ENCODE peak calls at places on chromosomes 4 and X, in seven cellular contexts. A, B, N, E, X, H and Z are unnamed samples. For H3K36me3, the result is how much of the 10 kb centered on the place peaks cover.

GRCh38 chr4:7121861-7122653 is 54.2 kb upstream of the GRPEL1 start:
- DNase-seq in E (no peak), A (no peak), X (no peak), B (no peak), N (no peak), H (no peak), Z (no peak)

GRCh38 chr4:124943145-124943889 is 230.8 kb upstream of the ANKRD50 start:
- DNase-seq in X (peak), E (peak), B (no peak), H (no peak), N (no peak), A (no peak), Z (no peak)

GRCh38 chr4:39932776-39933402 is 44.8 kb downstream of the PDS5A start:
- DNase-seq in H (no peak), X (no peak), E (no peak), N (no peak), B (no peak), A (no peak), Z (no peak)

GRCh38 chrX:68249401-68249831 is 183.9 kb downstream of the OPHN1 start:
- DNase-seq in B (no peak), A (no peak), H (peak), X (no peak), E (no peak), N (no peak), Z (no peak)

GRCh38 chrX:23372220-23372902 is 37.7 kb downstream of the PTCHD1 start:
- DNase-seq in B (no peak), X (no peak), A (no peak), E (no peak), N (no peak), H (no peak), Z (no peak)

GRCh38 chr4:145735330-145735638 is 55.3 kb downstream of the C4orf51 start:
- DNase-seq in A (no peak), E (peak), X (peak), B (no peak), H (no peak), N (peak), Z (peak)

GRCh38 chr4:151694819-151695730 is 65.7 kb downstream of the GATB start:
- DNase-seq in X (no peak), H (no peak), E (peak), A (no peak), N (no peak), B (no peak), Z (no peak)

GRCh38 chr4:172654482-172654881 is 514.1 kb upstream of the GALNT7 start:
- DNase-seq in N (no peak), E (no peak), B (no peak), H (no peak), A (no peak), X (no peak), Z (peak)

GRCh38 chr4:168848977-168849687 is 160.9 kb downstream of the CBR4 start:
- DNase-seq in H (no peak), E (no peak), X (peak), A (no peak), N (peak), B (no peak), Z (no peak)

GRCh38 chrX:38374431-38374830 is 22.0 kb downstream of the OTC start:
- DNase-seq in H (no peak), E (no peak), A (no peak), B (no peak), N (no peak), X (no peak), Z (no peak)

GRCh38 chr4:146957252-146957651 is 11.6 kb upstream of the TTC29 start:
- DNase-seq in X (peak), N (no peak), B (no peak), H (no peak), A (no peak), E (peak), Z (peak)

GRCh38 chr4:92232566-92232965 is 71.2 kb upstream of the GRID2 start:
- DNase-seq in N (no peak), A (no peak), B (no peak), X (peak), E (peak), H (no peak), Z (no peak)

GRCh38 chrX:101219116-101219839 is at the start of gene DRP2:
- DNase-seq in A (no peak), X (peak), E (peak), N (no peak), B (no peak), H (no peak), Z (no peak)

GRCh38 chr4:75916091-75916661 is 13.9 kb upstream of the PPEF2 start:
- DNase-seq in H (peak), A (no peak), B (no peak), N (peak), X (peak), E (peak), Z (peak)

GRCh38 chr4:165502919-165503907 is 124.4 kb downstream of the CPE start:
- DNase-seq in N (no peak), B (no peak), X (peak), E (peak), H (no peak), A (no peak), Z (no peak)

GRCh38 chr4:56628592-56628991 is 52.5 kb downstream of the HOPX start:
- DNase-seq in N (no peak), H (no peak), X (no peak), E (no peak), A (no peak), B (no peak), Z (no peak)

GRCh38 chr4:140012688-140013087 is 141.3 kb downstream of the MAML3 start:
- DNase-seq in B (peak), X (peak), N (peak), A (no peak), E (peak), H (peak), Z (peak)

GRCh38 chr4:157291071-157291470 is 70.5 kb downstream of the GRIA2 start:
- DNase-seq in N (peak), H (no peak), E (no peak), X (peak), A (no peak), B (no peak), Z (no peak)

GRCh38 chr4:112253382-112254000 is 21.9 kb downstream of the AP1AR start:
- DNase-seq in N (peak), E (no peak), H (no peak), X (no peak), A (no peak), B (no peak), Z (no peak)

GRCh38 chr4:73589887-73590801 is 30.1 kb downstream of the RASSF6 start:
- DNase-seq in X (no peak), E (peak), H (no peak), A (no peak), N (no peak), B (no peak), Z (no peak)

GRCh38 chrX:148043456-148043855 is 62.3 kb downstream of the FMR1NB start:
- DNase-seq in N (no peak), X (peak), E (peak), A (no peak), B (no peak), H (no peak), Z (peak)

GRCh38 chr4:37567781-37568180 is 118.4 kb downstream of the RELL1 start:
- DNase-seq in E (peak), H (no peak), B (no peak), A (no peak), X (no peak), N (no peak), Z (no peak)

GRCh38 chrX:151098996-151099395 is 77.4 kb upstream of the GPR50 start:
- DNase-seq in E (no peak), B (no peak), N (no peak), X (no peak), A (no peak), H (no peak), Z (no peak)

DNA sequence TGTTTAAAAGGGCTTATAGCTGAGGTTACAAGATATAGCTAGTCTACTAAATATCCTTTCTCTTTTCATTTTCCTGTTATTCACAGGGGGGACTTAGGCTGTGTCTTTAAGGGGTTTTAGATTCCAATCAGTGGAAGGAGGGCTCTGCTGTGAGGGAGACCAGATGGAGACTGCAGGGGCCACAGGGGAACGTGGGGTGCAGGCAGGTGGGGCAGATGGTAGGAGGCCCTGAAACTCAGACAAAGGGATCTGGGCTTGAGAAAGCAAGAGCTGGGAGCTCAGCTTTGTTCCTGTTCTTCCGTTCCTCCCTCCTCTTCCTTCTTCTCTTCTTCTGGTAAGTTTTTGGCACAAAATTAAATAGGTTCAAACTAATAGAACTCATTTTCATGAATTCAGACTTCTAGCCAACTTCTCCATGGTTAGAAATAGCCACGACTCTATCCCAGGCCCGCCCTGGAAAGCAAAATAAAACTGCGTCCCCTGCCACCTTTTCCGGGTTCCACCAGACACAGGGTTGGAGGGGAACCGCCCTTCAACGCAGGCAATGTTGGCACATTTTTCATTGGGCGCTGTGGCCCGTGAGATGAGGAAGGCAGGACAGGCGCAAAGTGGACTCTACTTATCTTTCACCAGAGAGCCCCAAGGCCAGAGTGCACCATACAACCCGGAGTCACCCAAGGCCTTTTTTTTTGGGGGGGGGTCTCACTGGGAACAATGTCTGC is 3.5 kb upstream of the TMSB4X start:
- DNase-seq in E (no peak), H (peak), N (no peak), A (no peak), B (peak), X (no peak), Z (no peak)
- H3K4me3 ChIP-seq in E (no peak), H (no peak), N (no peak), A (peak), B (no peak), X (no peak), Z (no peak)

GRCh38 chrX:154359362-154360154 is 14.9 kb downstream of the FLNA start:
- DNase-seq in H (no peak), A (no peak), X (no peak), N (no peak), B (no peak), E (no peak), Z (no peak)
- H3K36me3 ChIP-seq in H (under half), A (half or more), X (under half), N (under half), B (half or more), E (half or more), Z (under half)

DNA sequence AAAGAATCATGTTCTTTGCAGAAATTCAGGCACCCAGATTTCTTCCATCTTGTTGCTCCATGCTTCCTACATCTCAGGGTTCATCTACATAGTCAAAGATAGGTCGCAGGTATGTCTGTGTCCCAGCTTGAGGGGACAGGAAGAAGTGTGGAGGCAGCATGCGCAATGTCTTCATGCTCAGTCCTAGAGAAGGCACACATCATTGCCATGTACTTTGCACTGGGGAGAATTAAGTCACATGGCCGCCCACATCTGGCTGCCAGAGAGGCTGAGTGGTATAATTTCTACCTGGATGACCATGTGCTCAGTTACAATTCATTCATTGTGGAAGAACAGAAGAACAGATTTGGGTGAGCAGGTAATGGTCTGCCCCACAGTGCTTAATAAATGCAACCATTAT is 54.1 kb downstream of the GAB1 start:
- DNase-seq in A (no peak), B (no peak), X (no peak), E (no peak), H (no peak), N (no peak), Z (no peak)
- H3K4me3 ChIP-seq in A (no peak), B (no peak), X (no peak), E (no peak), H (no peak), N (peak), Z (no peak)

GRCh38 chr4:122555216-122555615 is 65.7 kb downstream of the IL21 start:
- DNase-seq in H (no peak), B (no peak), X (no peak), A (no peak), E (no peak), N (no peak), Z (no peak)

GRCh38 chr4:122552898-122553297 is 68.0 kb downstream of the IL21 start:
- DNase-seq in H (no peak), E (peak), N (no peak), X (no peak), A (no peak), B (no peak), Z (no peak)

GRCh38 chr4:122548886-122549630 is 71.8 kb downstream of the IL21 start:
- DNase-seq in E (no peak), B (no peak), X (no peak), H (no peak), A (no peak), N (peak), Z (no peak)

GRCh38 chr4:122548452-122548851 is 72.4 kb downstream of the IL21 start:
- DNase-seq in H (no peak), A (no peak), N (no peak), E (peak), X (no peak), B (no peak), Z (no peak)

DNA sequence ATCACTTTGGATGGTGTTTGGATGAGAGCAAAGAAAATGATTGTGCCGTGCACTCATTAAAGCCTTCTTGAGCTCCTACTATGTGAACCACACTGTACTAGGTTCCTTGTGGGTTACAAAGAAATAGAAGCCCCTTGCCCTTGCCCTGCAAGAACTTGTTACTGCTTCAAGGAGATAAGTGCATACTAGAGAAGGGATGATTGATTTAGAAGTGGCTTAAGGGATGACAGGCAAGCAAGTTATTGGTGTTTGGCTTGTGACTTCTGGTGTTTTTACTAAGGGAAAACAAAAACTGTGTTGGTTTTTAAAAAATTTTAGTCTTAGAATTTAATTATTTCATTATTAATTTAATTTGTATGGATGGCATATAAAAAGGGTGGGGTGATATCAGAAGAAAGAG is 67.4 kb downstream of the IL21 start:
- DNase-seq in A (no peak), N (no peak), X (no peak), E (no peak), H (no peak), B (no peak), Z (no peak)
- H3K36me3 ChIP-seq in A (under half), N (under half), X (under half), E (under half), H (under half), B (under half), Z (under half)

GRCh38 chr4:184270808-184271413 is 53.2 kb upstream of the ENPP6 start:
- DNase-seq in B (no peak), H (no peak), A (no peak), N (no peak), E (no peak), X (no peak), Z (no peak)

GRCh38 chr4:184267673-184268573 is 50.2 kb upstream of the ENPP6 start:
- DNase-seq in H (no peak), N (no peak), X (peak), A (no peak), B (peak), E (peak), Z (peak)

GRCh38 chr4:184269879-184270430 is 52.3 kb upstream of the ENPP6 start:
- DNase-seq in E (no peak), N (no peak), X (no peak), B (no peak), H (no peak), A (no peak), Z (no peak)

GRCh38 chr4:184267206-184267608 is 49.5 kb upstream of the ENPP6 start:
- DNase-seq in X (no peak), B (no peak), H (no peak), N (no peak), A (no peak), E (no peak), Z (no peak)

GRCh38 chr4:184268574-184269160 is 51.0 kb upstream of the ENPP6 start:
- DNase-seq in B (no peak), E (no peak), N (no peak), H (no peak), A (no peak), X (peak), Z (no peak)
- H3K4me3 ChIP-seq in B (no peak), E (no peak), N (no peak), H (no peak), A (peak), X (peak), Z (no peak)

GRCh38 chr4:3514806-3515421 is 17.3 kb downstream of the LRPAP1 start:
- DNase-seq in N (peak), B (no peak), X (no peak), E (no peak), H (no peak), A (no peak), Z (no peak)

GRCh38 chr4:3512719-3513118 is 19.5 kb downstream of the LRPAP1 start:
- DNase-seq in X (no peak), N (no peak), B (no peak), A (no peak), E (no peak), H (no peak), Z (no peak)

GRCh38 chr4:3512279-3512678 is 19.9 kb downstream of the LRPAP1 start:
- DNase-seq in B (no peak), E (no peak), A (no peak), N (no peak), X (no peak), H (no peak), Z (no peak)

GRCh38 chr4:3514221-3514780 is 17.9 kb downstream of the LRPAP1 start:
- DNase-seq in E (no peak), B (no peak), H (no peak), N (no peak), A (no peak), X (no peak), Z (no peak)

DNA sequence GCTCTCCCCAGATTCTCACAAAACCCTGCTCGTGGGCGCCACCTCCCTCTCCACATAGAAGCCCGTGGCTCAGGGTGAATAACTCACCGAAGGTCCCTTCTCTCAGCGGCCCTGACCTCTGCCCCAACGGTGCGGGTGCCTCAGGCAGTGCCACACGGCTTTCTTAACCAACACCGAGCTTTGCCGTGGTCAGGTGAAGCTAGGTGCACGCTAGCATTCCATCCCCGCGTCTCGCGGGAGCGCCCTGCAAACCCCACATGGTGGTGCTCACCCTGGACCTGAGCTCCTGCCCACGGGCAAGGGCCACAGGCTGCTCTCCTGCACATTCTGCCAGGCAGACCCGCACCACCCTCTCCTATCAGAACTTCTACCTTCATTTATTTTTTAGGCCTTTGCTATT is 18.4 kb downstream of the LRPAP1 start:
- DNase-seq in H (no peak), X (no peak), N (no peak), E (no peak), B (no peak), A (no peak), Z (no peak)
- H3K36me3 ChIP-seq in H (under half), X (under half), N (under half), E (under half), B (half or more), A (half or more), Z (under half)